ENCODE peak calls at places on chromosomes 12 and 14, in ten cellular contexts. H is lung; S is neural progenitor cell; T is tibial nerve; D is CD8-positive, alpha-beta T cell; X is H1; C is SK-N-SH; K is cardiac muscle cell; P is left lung; G is Panc1. F is an unnamed sample.

GRCh38 chr14:45362505-45362904 is 109.5 kb upstream of the MIS18BP1 start:
- DNase-seq in X (no peak), S (no peak), C (no peak), T (no peak), K (no peak), G (no peak), P (no peak), D (no peak), H (no peak), F (no peak)

GRCh38 chr14:77314043-77314442 is 6.6 kb downstream of the POMT2 start:
- DNase-seq in C (no peak), T (no peak), K (no peak), P (no peak), X (no peak), H (no peak), S (no peak), G (peak), D (no peak), F (no peak)

GRCh38 chr12:133129368-133130037 is 571 bp downstream of the ZNF891 start:
- DNase-seq in H (no peak), T (no peak), S (no peak), P (peak), G (no peak), C (no peak), D (no peak), K (peak), X (no peak), F (no peak)

GRCh38 chr12:49706351-49707126 is 666 bp downstream of the FMNL3 start:
- DNase-seq in P (peak), X (no peak), H (peak), G (no peak), K (peak), C (peak), T (no peak), D (no peak), S (peak), F (peak)

GRCh38 chr12:79933580-79934264 is 1.2 kb downstream of the PPP1R12A start:
- DNase-seq in G (no peak), X (no peak), S (peak), H (no peak), P (no peak), C (peak), D (no peak), T (peak), K (peak), F (no peak)

GRCh38 chr14:24277606-24278321 is 6.4 kb upstream of the RABGGTA start:
- DNase-seq in H (peak), C (no peak), X (no peak), G (no peak), T (no peak), P (no peak), D (no peak), K (no peak), S (no peak), F (no peak)

GRCh38 chr12:57733928-57734327 is 4.6 kb downstream of the AGAP2 start:
- DNase-seq in T (no peak), C (no peak), G (no peak), P (peak), D (no peak), H (no peak), X (no peak), K (no peak), S (no peak), F (no peak)

GRCh38 chr12:103401421-103401820 is 94.3 kb downstream of the C12orf42 start:
- DNase-seq in H (no peak), P (no peak), S (no peak), X (peak), G (no peak), T (no peak), C (no peak), D (no peak), K (peak), F (no peak)

GRCh38 chr14:93954900-93955891 is 21.2 kb downstream of the ASB2 start:
- DNase-seq in C (peak), P (peak), K (peak), T (no peak), H (no peak), S (no peak), X (no peak), G (no peak), D (peak), F (no peak)

GRCh38 chr12:101697930-101698781 is 716 bp downstream of the CHPT1 start:
- DNase-seq in P (peak), K (peak), T (peak), G (no peak), X (no peak), S (no peak), D (no peak), C (no peak), H (peak), F (peak)

GRCh38 chr14:102727336-102728095 is 49.7 kb upstream of the TRAF3 start:
- DNase-seq in T (no peak), H (no peak), C (no peak), G (no peak), D (no peak), X (no peak), S (no peak), P (no peak), K (no peak), F (no peak)

GRCh38 chr14:94543450-94544123 is 17.7 kb upstream of the SERPINA4 start:
- DNase-seq in X (no peak), S (peak), T (no peak), K (no peak), H (no peak), G (no peak), C (no peak), D (no peak), P (no peak), F (no peak)

GRCh38 chr12:57280234-57281062 is 29.5 kb upstream of the STAC3 start:
- DNase-seq in G (peak), P (no peak), H (peak), K (no peak), S (no peak), C (no peak), D (peak), X (no peak), T (no peak), F (no peak)

GRCh38 chr14:54567224-54567633 is 301 bp downstream of the SAMD4A start:
- DNase-seq in G (no peak), C (peak), S (peak), K (peak), H (peak), P (no peak), D (peak), X (no peak), T (peak), F (no peak)

GRCh38 chr14:100187247-100187833 is 27.9 kb upstream of the DEGS2 start:
- DNase-seq in X (no peak), C (no peak), S (no peak), H (no peak), P (peak), T (no peak), G (no peak), K (no peak), D (no peak), F (no peak)

GRCh38 chr12:49296034-49296835 is 1.3 kb downstream of the PRPH start:
- DNase-seq in T (no peak), X (no peak), D (peak), C (peak), G (no peak), H (peak), P (peak), K (peak), S (peak), F (no peak)

GRCh38 chr12:113655919-113656318 is 184.2 kb upstream of the LHX5 start:
- DNase-seq in K (no peak), X (no peak), P (no peak), G (no peak), C (no peak), H (no peak), T (no peak), D (no peak), S (no peak), F (no peak)

GRCh38 chr12:40152783-40153383 is 47.0 kb upstream of the SLC2A13 start:
- DNase-seq in G (peak), H (peak), D (peak), P (no peak), C (peak), S (peak), K (peak), X (no peak), T (peak), F (no peak)

GRCh38 chr12:132222096-132222807 is 78.0 kb downstream of the NOC4L start:
- DNase-seq in X (no peak), P (peak), T (no peak), K (peak), D (peak), S (peak), G (peak), C (no peak), H (no peak), F (no peak)

GRCh38 chr14:34536951-34537676 is 2.4 kb downstream of the EAPP start:
- DNase-seq in T (no peak), G (no peak), C (no peak), K (no peak), P (no peak), D (no peak), S (no peak), X (no peak), H (no peak), F (no peak)

GRCh38 chr14:34538871-34539406 is 562 bp downstream of the EAPP start:
- DNase-seq in P (no peak), D (no peak), H (no peak), G (no peak), T (no peak), X (no peak), S (no peak), C (no peak), K (no peak), F (no peak)

GRCh38 chr14:34537677-34538009 is 1.9 kb downstream of the EAPP start:
- DNase-seq in G (no peak), X (no peak), K (no peak), P (no peak), S (no peak), D (no peak), T (no peak), C (no peak), H (no peak), F (no peak)

DNA sequence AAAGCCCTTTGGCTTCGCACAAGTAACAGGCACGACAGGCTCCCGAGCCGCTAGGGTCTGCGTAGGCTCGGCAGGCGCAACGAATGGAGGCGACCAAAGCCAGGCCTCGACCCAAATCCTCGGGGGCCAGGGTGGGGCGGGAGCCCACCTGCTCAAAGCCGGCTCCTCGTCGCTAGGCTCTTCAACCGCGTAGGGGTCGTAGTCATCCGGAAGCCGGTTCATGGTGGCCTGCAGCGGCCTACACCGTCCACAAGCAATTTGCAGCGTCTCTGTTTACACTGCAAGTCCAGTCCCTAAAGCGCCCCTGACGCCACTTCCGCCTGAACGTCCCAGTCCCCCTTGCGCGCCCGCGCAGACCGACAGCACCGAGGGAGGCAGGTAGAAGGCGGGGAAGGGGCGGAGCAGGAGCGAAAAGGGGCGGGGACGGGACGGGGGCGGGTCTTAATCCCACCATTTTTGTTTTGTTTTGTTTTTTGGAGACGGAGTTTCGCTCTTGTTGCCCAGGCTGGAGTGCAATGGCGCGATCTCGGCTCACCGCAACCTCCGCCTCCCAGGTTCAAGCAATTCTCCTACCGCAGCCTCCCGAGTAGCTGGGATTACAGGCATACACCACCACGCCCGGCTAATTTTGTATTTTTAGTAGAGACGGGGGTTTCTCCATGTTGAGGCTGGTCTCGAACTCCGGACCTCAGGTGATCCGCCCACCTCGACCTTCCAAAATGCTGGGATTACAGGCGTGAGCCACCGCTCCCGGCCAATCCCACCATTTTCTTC is at the start of gene EAPP:
- DNase-seq in K (peak), H (peak), D (peak), X (peak), G (peak), P (peak), T (peak), C (peak), S (peak), F (peak)
- TF ChIP-seq CTCF in K (no peak), H (no peak), D (no peak), X (no peak), G (no peak), P (no peak), T (no peak), C (peak), S (no peak), F (no peak)

GRCh38 chr14:91417983-91418386 is 365 bp upstream of the CCDC88C start:
- DNase-seq in H (no peak), D (peak), C (peak), S (peak), G (no peak), T (no peak), X (no peak), P (no peak), K (no peak), F (no peak)

GRCh38 chr14:91415794-91416743 is 1.6 kb downstream of the CCDC88C start:
- DNase-seq in D (peak), C (no peak), S (no peak), T (no peak), P (no peak), H (no peak), K (no peak), X (no peak), G (no peak), F (no peak)

GRCh38 chr14:91417134-91417982 is at the start of gene CCDC88C:
- DNase-seq in X (no peak), K (peak), P (peak), T (no peak), S (peak), C (peak), H (peak), D (peak), G (no peak), F (no peak)

GRCh38 chr14:91418387-91419043 is 895 bp upstream of the CCDC88C start:
- DNase-seq in C (peak), T (peak), G (peak), P (peak), D (peak), S (peak), H (peak), K (peak), X (peak), F (no peak)

GRCh38 chr14:91416744-91417133 is 881 bp downstream of the CCDC88C start:
- DNase-seq in X (no peak), C (no peak), H (no peak), S (no peak), T (no peak), P (no peak), G (no peak), D (peak), K (no peak), F (no peak)
- H3K27ac ChIP-seq in X (no peak), C (no peak), H (peak), S (no peak), T (no peak), P (peak), G (peak), D (peak), K (no peak), F (no peak)

GRCh38 chr12:118035194-118036041 is 18.9 kb downstream of the RFC5 start:
- DNase-seq in P (no peak), G (no peak), D (no peak), K (no peak), T (no peak), X (no peak), C (peak), H (no peak), S (peak), F (no peak)
- TF ChIP-seq CTCF in P (no peak), G (no peak), D (no peak), K (no peak), T (no peak), X (no peak), C (no peak), H (no peak), S (no peak), F (no peak)

GRCh38 chr14:75185251-75186040 is 9.0 kb upstream of the TMED10 start:
- DNase-seq in P (no peak), S (no peak), H (no peak), G (no peak), T (no peak), K (no peak), X (no peak), D (no peak), C (no peak), F (no peak)

GRCh38 chr14:75183225-75183624 is 6.8 kb upstream of the TMED10 start:
- DNase-seq in D (no peak), K (no peak), H (no peak), S (no peak), T (no peak), G (no peak), P (no peak), X (no peak), C (no peak), F (no peak)

GRCh38 chr14:75184447-75184846 is 8.0 kb upstream of the TMED10 start:
- DNase-seq in S (no peak), D (no peak), H (no peak), G (no peak), X (no peak), K (no peak), C (no peak), T (no peak), P (no peak), F (no peak)

GRCh38 chr14:75182820-75183219 is 6.4 kb upstream of the TMED10 start:
- DNase-seq in X (no peak), S (no peak), H (no peak), K (no peak), G (no peak), P (no peak), T (peak), D (no peak), C (no peak), F (no peak)

GRCh38 chr14:75184039-75184438 is 7.6 kb upstream of the TMED10 start:
- DNase-seq in G (no peak), T (no peak), C (no peak), S (no peak), H (no peak), P (peak), D (no peak), X (no peak), K (no peak), F (no peak)
- H3K27ac ChIP-seq in G (no peak), T (peak), C (no peak), S (no peak), H (peak), P (no peak), D (no peak), X (no peak), K (no peak), F (peak)

DNA sequence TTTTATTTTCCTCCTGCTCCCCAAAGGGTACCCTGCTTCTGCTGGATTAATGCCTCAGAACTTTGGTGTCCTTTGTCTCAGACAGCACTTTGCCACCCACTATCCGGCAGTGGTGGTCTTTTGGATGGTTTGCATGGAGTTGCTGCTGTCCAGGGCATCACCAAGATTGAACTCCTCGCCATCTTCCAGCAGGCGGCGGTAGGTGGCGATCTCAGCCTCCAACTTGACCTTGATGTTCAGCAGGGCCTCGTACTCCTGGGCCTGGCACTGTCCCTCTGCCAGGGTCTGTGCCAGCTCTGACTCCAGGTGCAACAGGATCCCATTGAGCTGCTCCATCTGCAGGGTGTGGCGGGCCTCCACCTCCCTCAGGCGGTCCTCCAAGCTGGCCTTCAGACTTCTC is 9.4 kb upstream of the NOPCHAP1 start:
- DNase-seq in D (no peak), H (no peak), P (no peak), X (no peak), G (no peak), S (no peak), C (no peak), K (no peak), T (no peak), F (no peak)
- TF ChIP-seq CTCF in D (no peak), H (no peak), P (no peak), X (peak), G (no peak), S (peak), C (no peak), K (no peak), T (no peak), F (no peak)

DNA sequence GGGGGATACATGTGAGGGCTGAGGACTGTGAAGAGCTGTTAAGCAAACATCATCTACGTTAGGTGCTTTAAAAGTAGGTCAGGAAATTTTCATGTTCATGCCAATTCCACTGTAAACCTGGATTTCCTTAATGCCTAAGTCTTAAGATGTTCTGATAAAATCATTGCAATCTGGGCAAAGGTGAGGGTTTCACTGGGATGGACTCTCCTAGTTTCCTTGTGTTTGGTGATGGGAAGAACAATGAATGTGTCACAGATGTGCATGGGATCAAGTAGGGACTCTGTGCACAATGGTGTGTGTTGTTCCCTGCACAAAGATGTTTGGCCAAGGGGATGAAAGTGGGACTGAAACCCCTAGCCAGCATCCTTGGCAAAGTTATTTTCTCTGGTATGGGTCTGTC is 228.0 kb downstream of the KTN1 start:
- DNase-seq in T (no peak), X (no peak), H (no peak), K (no peak), S (no peak), D (no peak), P (no peak), G (no peak), C (no peak), F (no peak)
- H3K27ac ChIP-seq in T (no peak), X (no peak), H (no peak), K (no peak), S (no peak), D (no peak), P (no peak), G (no peak), C (no peak), F (peak)

F was measured in coronary artery.